ENCODE peak calls at places on chromosomes 12 and 14, in four cellular contexts. X, M, A and N are unnamed samples.

GRCh38 chr14:91899213-91899612 is 31.9 kb upstream of the TC2N start:
- DNase-seq in M (no peak), X (no peak), A (no peak), N (no peak)

GRCh38 chr12:130710001-130710732 is 5.9 kb downstream of the RIMBP2 start:
- DNase-seq in A (no peak), M (no peak), X (no peak), N (no peak)

GRCh38 chr12:22447223-22447622 is 97.1 kb downstream of the C2CD5 start:
- DNase-seq in A (no peak), X (no peak), M (no peak), N (no peak)

GRCh38 chr12:72313757-72314270 is 41.6 kb downstream of the TRHDE start:
- DNase-seq in X (no peak), M (no peak), A (no peak), N (no peak)

GRCh38 chr12:102426599-102427541 is 53.5 kb downstream of the IGF1 start:
- DNase-seq in M (no peak), X (no peak), A (no peak), N (no peak)

GRCh38 chr12:58416211-58416610 is 474.8 kb downstream of the ATP23 start:
- DNase-seq in X (no peak), M (no peak), A (no peak), N (no peak)

GRCh38 chr14:91927216-91927615 is 20.3 kb downstream of the FBLN5 start:
- DNase-seq in A (no peak), M (no peak), X (no peak), N (no peak)

GRCh38 chr14:94447206-94447605 is 5.4 kb downstream of the SERPINA11 start:
- DNase-seq in A (no peak), X (no peak), M (no peak), N (no peak)

GRCh38 chr12:105930612-105931011 is 208.1 kb downstream of the NUAK1 start:
- DNase-seq in M (no peak), X (no peak), A (no peak), N (no peak)

GRCh38 chr12:67650127-67650495 is 1.6 kb downstream of the DYRK2 start:
- DNase-seq in A (no peak), X (no peak), M (no peak), N (peak)

GRCh38 chr12:46370792-46371717 is 1.5 kb downstream of the SLC38A2 start:
- DNase-seq in A (peak), X (peak), M (peak), N (peak)

GRCh38 chr12:77231548-77231947 is 166.2 kb upstream of the E2F7 start:
- DNase-seq in M (no peak), A (no peak), X (no peak), N (no peak)

GRCh38 chr12:123233505-123234299 is 466 bp downstream of the MTRFR start:
- DNase-seq in A (no peak), X (no peak), M (no peak), N (no peak)

GRCh38 chr12:116687888-116688287 is 50.0 kb downstream of the SPRING1 start:
- DNase-seq in M (no peak), X (peak), A (peak), N (peak)

GRCh38 chr12:10098762-10099161 is at the start of gene CLEC1A:
- DNase-seq in X (no peak), M (no peak), A (no peak), N (no peak)

GRCh38 chr14:62304172-62304571 is 542.0 kb downstream of the SNAPC1 start:
- DNase-seq in M (no peak), X (no peak), A (no peak), N (no peak)

GRCh38 chr14:69242311-69243224 is 17.4 kb upstream of the GALNT16 start:
- DNase-seq in X (peak), A (peak), M (peak), N (peak)

GRCh38 chr12:66139328-66139727 is 8.8 kb upstream of the LLPH start:
- DNase-seq in M (no peak), A (no peak), X (no peak), N (no peak)

GRCh38 chr12:55681142-55682077 is 26.3 kb downstream of the ITGA7 start:
- DNase-seq in A (no peak), M (no peak), X (peak), N (no peak)